ENCODE peak calls at places on chromosome 22, in nine cellular contexts. C is tibial artery; V is fibroblast of lung; T is pancreas; X is PC-3; O is ovary; D is tibial nerve; K is neuronal stem cell; Y is CD4-positive, CD25-positive, alpha-beta regulatory T cell. J is an unnamed sample.
A peak's percentile ranks its signal among the peaks of the same experiment; 100 is the strongest.

GRCh38 chr22:23242473-23243001 is 62.2 kb downstream of the BCR start:
- DNase-seq in C (no peak), V (no peak), T (no peak), X (no peak), O (no peak), D (no peak), K (peak; percentile 62), Y (no peak), J (no peak)

GRCh38 chr22:45096256-45096907 is 67.3 kb upstream of the NUP50 start:
- DNase-seq in C (no peak), V (peak; percentile 61), T (peak; percentile 16), X (peak; percentile 72), O (peak; percentile 23), D (peak; percentile 54), K (peak; percentile 50), Y (no peak), J (no peak)

GRCh38 chr22:33697640-33698039 is 222.6 kb downstream of the LARGE1 start:
- DNase-seq in C (no peak), V (no peak), T (no peak), X (no peak), O (no peak), D (no peak), K (no peak), Y (no peak), J (no peak)

GRCh38 chr22:43897751-43898261 is 6.0 kb upstream of the PNPLA5 start:
- DNase-seq in C (no peak), V (peak; percentile 67), T (no peak), X (peak; percentile 47), O (no peak), D (no peak), K (no peak), Y (no peak), J (no peak)

GRCh38 chr22:49918911-49919881 is 762 bp downstream of the CRELD2 start:
- DNase-seq in C (peak; percentile 69), V (no peak), T (peak; percentile 29), X (no peak), O (peak; percentile 40), D (no peak), K (no peak), Y (no peak), J (no peak)

GRCh38 chr22:32482708-32483107 is 8.1 kb downstream of the FBXO7 start:
- DNase-seq in C (no peak), V (no peak), T (no peak), X (peak; percentile 25), O (no peak), D (no peak), K (no peak), Y (no peak), J (no peak)

GRCh38 chr22:28999510-29000224 is 62.0 kb downstream of the C22orf31 start:
- DNase-seq in C (no peak), V (no peak), T (no peak), X (no peak), O (no peak), D (no peak), K (no peak), Y (no peak), J (no peak)

GRCh38 chr22:37870273-37870672 is 21.1 kb downstream of the EIF3L start:
- DNase-seq in C (no peak), V (no peak), T (no peak), X (no peak), O (no peak), D (no peak), K (no peak), Y (no peak), J (no peak)

GRCh38 chr22:38881464-38881871 is 9.5 kb upstream of the CBX6 start:
- DNase-seq in C (peak; percentile 95), V (peak; percentile 97), T (no peak), X (peak; percentile 21), O (peak; percentile 84), D (peak; percentile 90), K (no peak), Y (no peak), J (no peak)

DNA sequence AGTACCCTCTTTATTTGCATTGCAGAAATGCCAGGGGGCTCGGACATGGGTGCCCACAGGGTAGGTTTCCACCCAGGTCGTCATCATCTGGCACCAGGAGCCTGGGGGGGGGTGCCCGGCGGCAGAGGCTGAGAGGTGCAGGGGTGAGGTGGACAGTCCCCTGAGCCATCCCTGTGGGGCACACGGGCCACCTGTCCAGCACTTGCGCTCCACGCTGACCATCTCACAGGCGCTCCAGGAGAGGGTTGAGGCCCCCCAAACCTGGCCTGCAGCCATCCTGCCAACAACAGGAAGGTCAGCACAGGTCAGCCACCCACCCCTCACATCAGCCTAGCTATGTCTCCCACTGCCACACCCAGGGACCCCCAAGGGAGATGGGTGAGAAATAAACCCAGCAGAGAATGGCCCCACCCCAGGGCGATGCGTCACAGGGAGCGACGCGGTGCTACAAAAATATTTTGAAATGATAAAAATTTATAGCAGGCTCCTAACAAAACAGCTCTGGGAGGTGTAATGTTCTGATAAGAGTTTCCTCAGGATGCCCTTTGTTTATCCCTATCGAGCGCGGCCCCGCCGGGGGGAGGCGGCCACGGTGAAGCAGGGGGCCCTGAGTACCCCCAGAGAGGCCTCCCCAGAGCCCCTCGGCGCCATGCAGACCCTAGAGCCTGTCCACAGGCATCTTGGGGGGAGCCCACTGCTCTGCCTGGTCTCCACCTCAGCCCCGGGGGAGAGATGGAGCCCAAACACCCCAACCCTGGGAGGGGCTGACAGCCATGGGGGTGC is 21.0 kb upstream of the GNB1L start:
- DNase-seq in C (peak; percentile 65), V (no peak), T (no peak), X (no peak), O (peak; percentile 6), D (no peak), K (no peak), Y (no peak), J (no peak)
- H3K4me1 ChIP-seq in C (peaks cover 19% of the 10 kb centered on the region), V (peaks cover 21% of the 10 kb centered on the region), T (no peaks in the 10 kb centered on the region), X (peaks cover 21% of the 10 kb centered on the region), O (peaks cover 3% of the 10 kb centered on the region), D (no peaks in the 10 kb centered on the region), K (peaks cover 43% of the 10 kb centered on the region), Y (peaks cover 20% of the 10 kb centered on the region), J (peaks cover 2% of the 10 kb centered on the region)

GRCh38 chr22:19719055-19719482 is 4.3 kb upstream of the GP1BB start:
- DNase-seq in C (no peak), V (no peak), T (no peak), X (no peak), O (peak; percentile 54), D (no peak), K (no peak), Y (no peak), J (peak; percentile 46)
- H3K4me3 ChIP-seq in C (peak overlapping the region; percentile 90), V (no peak overlapping the region), T (no peak overlapping the region), X (no peak overlapping the region), O (peak overlapping the region; percentile 57), D (peak overlapping the region; percentile 36), K (no peak overlapping the region), Y (no peak overlapping the region), J (peak overlapping the region; percentile 67)

GRCh38 chr22:41352058-41352457 is 29.7 kb upstream of the TEF start:
- DNase-seq in C (no peak), V (peak; percentile 58), T (no peak), X (peak; percentile 8), O (no peak), D (no peak), K (no peak), Y (no peak), J (no peak)
- H3K27ac ChIP-seq in C (no peak overlapping the region), V (peak overlapping the region; percentile 49), T (no peak overlapping the region), X (no peak overlapping the region), O (no peak overlapping the region), D (no peak overlapping the region), K (no peak overlapping the region), Y (no peak overlapping the region), J (no peak overlapping the region)

GRCh38 chr22:35315141-35315854 is 15.6 kb downstream of the TOM1 start:
- DNase-seq in C (no peak), V (no peak), T (no peak), X (no peak), O (no peak), D (no peak), K (no peak), Y (no peak), J (peak; percentile 55)
- H3K4me1 ChIP-seq in C (peaks cover 45% of the 10 kb centered on the region), V (peaks cover 21% of the 10 kb centered on the region), T (peaks cover 21% of the 10 kb centered on the region), X (peaks cover 28% of the 10 kb centered on the region), O (peaks cover 10% of the 10 kb centered on the region), D (no peaks in the 10 kb centered on the region), K (peaks cover 17% of the 10 kb centered on the region), Y (peaks cover 58% of the 10 kb centered on the region), J (peaks cover 64% of the 10 kb centered on the region)

DNA sequence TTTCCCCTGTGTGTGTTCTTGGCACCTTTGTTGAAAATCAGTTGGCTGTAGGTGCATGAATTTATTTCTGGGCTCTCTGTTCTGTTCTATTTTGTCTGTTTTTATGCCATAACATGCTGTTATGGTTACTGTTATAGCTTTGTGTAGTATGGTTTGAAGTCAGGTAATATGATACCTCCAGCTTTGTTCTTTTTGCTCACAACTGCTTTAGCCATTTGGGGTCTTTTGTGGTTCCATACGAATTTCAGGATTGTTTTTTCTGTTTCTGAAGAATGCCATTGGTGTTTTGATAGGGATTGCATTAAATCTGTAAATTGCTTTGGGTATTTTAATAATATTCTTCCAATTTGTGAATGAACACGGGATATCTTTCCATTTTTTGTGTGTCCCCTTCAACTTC is 4.7 kb downstream of the PEX26 start:
- DNase-seq in C (no peak), V (no peak), T (no peak), X (no peak), O (no peak), D (no peak), K (no peak), Y (no peak), J (no peak)
- H3K4me3 ChIP-seq in C (no peak overlapping the region), V (no peak overlapping the region), T (no peak overlapping the region), X (no peak overlapping the region), O (no peak overlapping the region), D (no peak overlapping the region), K (no peak overlapping the region), Y (no peak overlapping the region), J (no peak overlapping the region)

GRCh38 chr22:48253573-48253972 is 1491.1 kb downstream of the TBC1D22A start:
- DNase-seq in C (no peak), V (no peak), T (no peak), X (no peak), O (no peak), D (no peak), K (no peak), Y (no peak), J (no peak)
- H3K27ac ChIP-seq in C (no peak overlapping the region), V (no peak overlapping the region), T (no peak overlapping the region), X (no peak overlapping the region), O (no peak overlapping the region), D (no peak overlapping the region), K (no peak overlapping the region), Y (no peak overlapping the region), J (no peak overlapping the region)

GRCh38 chr22:42612336-42612735 is 2.3 kb downstream of the POLDIP3 start:
- DNase-seq in C (no peak), V (no peak), T (no peak), X (no peak), O (no peak), D (no peak), K (no peak), Y (no peak), J (no peak)
- H3K4me1 ChIP-seq in C (peaks cover 79% of the 10 kb centered on the region), V (peaks cover 32% of the 10 kb centered on the region), T (peaks cover 56% of the 10 kb centered on the region), X (peaks cover 17% of the 10 kb centered on the region), O (peaks cover 25% of the 10 kb centered on the region), D (no peaks in the 10 kb centered on the region), K (peaks cover 16% of the 10 kb centered on the region), Y (peaks cover 60% of the 10 kb centered on the region), J (peaks cover 80% of the 10 kb centered on the region)